ENCODE peak calls at places on chromosome 16, in six cellular contexts. U is amniotic stem cell; N is progenitor cell of endocrine pancreas; M is COLO829; Q is activated CD4-positive, alpha-beta T cell treated with anti-CD3 and anti-CD28 coated beads, Interleukin-2, amount 50 U/mL, for 24 hours; F is pulmonary artery endothelial cell. R is an unnamed sample.

GRCh38 chr16:69798466-69798865 is 36.3 kb downstream of the WWP2 start:
- DNase-seq in U (no peak), N (no peak), M (no peak), Q (no peak), F (no peak), R (no peak)

GRCh38 chr16:152141-153128 is at the start of gene HBZ:
- DNase-seq in U (no peak), N (no peak), M (no peak), Q (no peak), F (no peak), R (no peak)

GRCh38 chr16:79639576-79640311 is 39.2 kb upstream of the MAF start:
- DNase-seq in U (no peak), N (no peak), M (peak), Q (no peak), F (no peak), R (no peak)

GRCh38 chr16:495127-495748 is 32.3 kb upstream of the CAPN15 start:
- DNase-seq in U (no peak), N (no peak), M (peak), Q (no peak), F (no peak), R (no peak)

GRCh38 chr16:1530883-1531637 is 2.4 kb upstream of the TMEM204 start:
- DNase-seq in U (peak), N (no peak), M (no peak), Q (no peak), F (no peak), R (no peak)

GRCh38 chr16:1532081-1532760 is 1.2 kb upstream of the TMEM204 start:
- DNase-seq in U (no peak), N (no peak), M (no peak), Q (no peak), F (no peak), R (no peak)

GRCh38 chr16:175145-175949 is 1.1 kb upstream of the HBA1 start:
- DNase-seq in U (no peak), N (no peak), M (no peak), Q (no peak), F (no peak), R (no peak)

GRCh38 chr16:19540241-19540970 is 15.1 kb upstream of the VPS35L start:
- DNase-seq in U (no peak), N (no peak), M (no peak), Q (no peak), F (no peak), R (no peak)

GRCh38 chr16:2468725-2469398 is 2.2 kb upstream of the NTN3 start:
- DNase-seq in U (no peak), N (no peak), M (no peak), Q (no peak), F (no peak), R (no peak)

GRCh38 chr16:3961449-3961849 is 80.9 kb upstream of the CREBBP start:
- DNase-seq in U (no peak), N (no peak), M (peak), Q (no peak), F (no peak), R (no peak)

GRCh38 chr16:85916141-85916890 is 17.4 kb downstream of the IRF8 start:
- DNase-seq in U (no peak), N (no peak), M (peak), Q (no peak), F (no peak), R (no peak)

GRCh38 chr16:57540387-57540786 is 2.1 kb upstream of the ADGRG5 start:
- DNase-seq in U (no peak), N (no peak), M (no peak), Q (no peak), F (no peak), R (no peak)

GRCh38 chr16:25097304-25097988 is 14.1 kb upstream of the LCMT1 start:
- DNase-seq in U (peak), N (no peak), M (peak), Q (no peak), F (no peak), R (no peak)

GRCh38 chr16:88424536-88425230 is 28.4 kb upstream of the ZFPM1 start:
- DNase-seq in U (no peak), N (no peak), M (no peak), Q (no peak), F (no peak), R (no peak)

GRCh38 chr16:66134875-66135274 is 231.6 kb upstream of the CDH5 start:
- DNase-seq in U (no peak), N (no peak), M (no peak), Q (no peak), F (no peak), R (no peak)

GRCh38 chr16:88561485-88562369 is 8.5 kb upstream of the ZC3H18 start:
- DNase-seq in U (no peak), N (no peak), M (peak), Q (peak), F (no peak), R (no peak)

GRCh38 chr16:50835358-50836060 is 93.6 kb downstream of the CYLD start:
- DNase-seq in U (no peak), N (no peak), M (no peak), Q (no peak), F (no peak), R (no peak)

GRCh38 chr16:58614212-58614611 is 15.4 kb downstream of the CNOT1 start:
- DNase-seq in U (peak), N (no peak), M (no peak), Q (no peak), F (no peak), R (no peak)

GRCh38 chr16:81693467-81694303 is 85.4 kb upstream of the PLCG2 start:
- DNase-seq in U (no peak), N (no peak), M (no peak), Q (no peak), F (no peak), R (no peak)

GRCh38 chr16:84599528-84600202 is 18.2 kb downstream of the COTL1 start:
- DNase-seq in U (no peak), N (no peak), M (no peak), Q (peak), F (peak), R (peak)

GRCh38 chr16:64225696-64226095 is 896.2 kb downstream of the CDH11 start:
- DNase-seq in U (no peak), N (no peak), M (no peak), Q (no peak), F (no peak), R (no peak)

GRCh38 chr16:2762711-2763110 is 10.3 kb downstream of the SRRM2 start:
- DNase-seq in U (no peak), N (no peak), M (no peak), Q (no peak), F (no peak), R (no peak)

GRCh38 chr16:53787423-53787822 is 83.5 kb downstream of the FTO start:
- DNase-seq in U (no peak), N (no peak), M (no peak), Q (no peak), F (no peak), R (no peak)

GRCh38 chr16:50688867-50689266 is 4.5 kb upstream of the NOD2 start:
- DNase-seq in U (no peak), N (no peak), M (no peak), Q (no peak), F (no peak), R (no peak)

GRCh38 chr16:11250091-11250785 is 5.8 kb downstream of the SOCS1 start:
- DNase-seq in U (no peak), N (no peak), M (no peak), Q (no peak), F (no peak), R (no peak)

GRCh38 chr16:57479422-57480126 is 6.7 kb downstream of the DOK4 start:
- DNase-seq in U (no peak), N (no peak), M (peak), Q (no peak), F (no peak), R (no peak)

GRCh38 chr16:53224932-53225533 is 170.2 kb downstream of the CHD9 start:
- DNase-seq in U (no peak), N (no peak), M (no peak), Q (no peak), F (no peak), R (no peak)

GRCh38 chr16:72092832-72093447 is 480 bp downstream of the TXNL4B start:
- DNase-seq in U (no peak), N (no peak), M (no peak), Q (no peak), F (peak), R (peak)

GRCh38 chr16:75491876-75492275 is 3.4 kb downstream of the CHST6 start:
- DNase-seq in U (no peak), N (no peak), M (no peak), Q (no peak), F (no peak), R (no peak)

GRCh38 chr16:8892101-8892575 is 10.0 kb downstream of the LITAFD start:
- DNase-seq in U (no peak), N (no peak), M (no peak), Q (no peak), F (no peak), R (no peak)

GRCh38 chr16:5615868-5616642 is 518.5 kb upstream of the EEF2KMT start:
- DNase-seq in U (no peak), N (peak), M (peak), Q (peak), F (no peak), R (no peak)

GRCh38 chr16:82133798-82134197 is 36.2 kb downstream of the MPHOSPH6 start:
- DNase-seq in U (no peak), N (no peak), M (no peak), Q (no peak), F (no peak), R (no peak)

GRCh38 chr16:25192096-25192495 is 24.7 kb upstream of the AQP8 start:
- DNase-seq in U (no peak), N (no peak), M (no peak), Q (no peak), F (no peak), R (no peak)

GRCh38 chr16:22232277-22233049 is 26.4 kb downstream of the EEF2K start:
- DNase-seq in U (no peak), N (no peak), M (no peak), Q (peak), F (no peak), R (no peak)

GRCh38 chr16:1107731-1108130 is 11.7 kb upstream of the C1QTNF8 start:
- DNase-seq in U (no peak), N (no peak), M (no peak), Q (no peak), F (no peak), R (no peak)